ENCODE peak calls at places on chromosomes 4 and X, in ten cellular contexts. N, C, F, Q, H, S, G, B, O and R are unnamed samples.

GRCh38 chr4:25310066-25310824 is 2.3 kb upstream of the ZCCHC4 start:
- DNase-seq in N (no peak), C (no peak), F (no peak), Q (no peak), H (no peak), S (no peak), G (no peak), B (no peak), O (no peak), R (no peak)

GRCh38 chr4:37590016-37590415 is 96.2 kb downstream of the RELL1 start:
- DNase-seq in N (no peak), C (no peak), F (no peak), Q (no peak), H (no peak), S (no peak), G (no peak), B (no peak), O (no peak), R (no peak)

GRCh38 chrX:23317799-23318724 is 16.6 kb upstream of the PTCHD1 start:
- DNase-seq in N (no peak), C (peak; percentile 19), F (no peak), Q (peak; percentile 25), H (no peak), S (no peak), G (no peak), B (peak; percentile 51), O (peak; percentile 80), R (no peak)

GRCh38 chr4:37816719-37817118 is 9.8 kb upstream of the PGM2 start:
- DNase-seq in N (no peak), C (no peak), F (no peak), Q (no peak), H (no peak), S (no peak), G (no peak), B (no peak), O (no peak), R (no peak)

GRCh38 chrX:132622130-132622529 is 133.3 kb upstream of the MBNL3 start:
- DNase-seq in N (no peak), C (no peak), F (no peak), Q (peak; percentile 30), H (no peak), S (no peak), G (no peak), B (peak; percentile 57), O (no peak), R (no peak)

GRCh38 chr4:25816591-25817058 is 46.2 kb downstream of the SEL1L3 start:
- DNase-seq in N (no peak), C (no peak), F (no peak), Q (no peak), H (no peak), S (no peak), G (no peak), B (no peak), O (no peak), R (no peak)

GRCh38 chrX:39764441-39764914 is 333.3 kb downstream of the BCOR start:
- DNase-seq in N (no peak), C (no peak), F (no peak), Q (no peak), H (no peak), S (no peak), G (no peak), B (no peak), O (no peak), R (no peak)

GRCh38 chrX:39854772-39855747 is 242.7 kb downstream of the BCOR start:
- DNase-seq in N (no peak), C (no peak), F (no peak), Q (peak; percentile 69), H (no peak), S (peak; percentile 72), G (no peak), B (no peak), O (no peak), R (no peak)

GRCh38 chr4:7759221-7759620 is 180.4 kb downstream of the AFAP1 start:
- DNase-seq in N (peak; percentile 3), C (no peak), F (no peak), Q (peak; percentile 60), H (no peak), S (peak; percentile 54), G (no peak), B (peak; percentile 80), O (no peak), R (peak; percentile 63)

GRCh38 chr4:118360101-118360500 is 7.3 kb upstream of the PRSS12 start:
- DNase-seq in N (no peak), C (no peak), F (no peak), Q (no peak), H (no peak), S (no peak), G (no peak), B (no peak), O (no peak), R (no peak)

GRCh38 chrX:41828821-41829220 is 94.5 kb downstream of the CASK start:
- DNase-seq in N (no peak), C (no peak), F (no peak), Q (no peak), H (no peak), S (no peak), G (no peak), B (no peak), O (no peak), R (no peak)

GRCh38 chrX:72094894-72095293 is 36.8 kb downstream of the RTL5 start:
- DNase-seq in N (no peak), C (peak; percentile 55), F (no peak), Q (no peak), H (peak; percentile 52), S (peak; percentile 77), G (peak; percentile 62), B (no peak), O (no peak), R (peak; percentile 61)

GRCh38 chrX:40573763-40574162 is 7.0 kb upstream of the ATP6AP2 start:
- DNase-seq in N (no peak), C (no peak), F (no peak), Q (no peak), H (no peak), S (peak; percentile 12), G (no peak), B (peak; percentile 30), O (peak; percentile 43), R (no peak)

GRCh38 chrX:47831788-47832187 is 4.9 kb upstream of the ZNF81 start:
- DNase-seq in N (peak; percentile 35), C (peak; percentile 48), F (no peak), Q (peak; percentile 39), H (peak; percentile 18), S (peak; percentile 30), G (no peak), B (peak; percentile 55), O (peak; percentile 58), R (peak; percentile 54)

GRCh38 chr4:188986271-188986689 is 847.0 kb downstream of the TRIML1 start:
- DNase-seq in N (no peak), C (no peak), F (no peak), Q (no peak), H (no peak), S (no peak), G (no peak), B (peak; percentile 44), O (no peak), R (no peak)

GRCh38 chr4:7134737-7135388 is 57.5 kb upstream of the SORCS2 start:
- DNase-seq in N (no peak), C (peak; percentile 45), F (peak; percentile 81), Q (no peak), H (peak; percentile 55), S (no peak), G (peak; percentile 84), B (peak; percentile 30), O (no peak), R (no peak)

GRCh38 chrX:21374994-21375794 is 976 bp downstream of the CNKSR2 start:
- DNase-seq in N (no peak), C (peak; percentile 16), F (no peak), Q (no peak), H (no peak), S (no peak), G (no peak), B (no peak), O (peak; percentile 31), R (peak; percentile 32)

GRCh38 chr4:74805601-74806000 is 11.3 kb upstream of the BTC start:
- DNase-seq in N (no peak), C (no peak), F (no peak), Q (no peak), H (no peak), S (no peak), G (no peak), B (peak; percentile 10), O (no peak), R (no peak)

GRCh38 chrX:15098505-15098904 is 171.4 kb downstream of the ASB9 start:
- DNase-seq in N (no peak), C (no peak), F (no peak), Q (no peak), H (no peak), S (no peak), G (no peak), B (no peak), O (no peak), R (no peak)

GRCh38 chr4:19187104-19187503 is 1064.6 kb upstream of the SLIT2 start:
- DNase-seq in N (no peak), C (no peak), F (no peak), Q (no peak), H (no peak), S (no peak), G (no peak), B (no peak), O (no peak), R (no peak)
- H3K9me3 ChIP-seq in N (no peaks in the 10 kb centered on the region), C (no peaks in the 10 kb centered on the region), F (no peaks in the 10 kb centered on the region), Q (no peaks in the 10 kb centered on the region), H (no peaks in the 10 kb centered on the region), S (no peaks in the 10 kb centered on the region), G (no peaks in the 10 kb centered on the region), B (no peaks in the 10 kb centered on the region), O (no peaks in the 10 kb centered on the region), R (no peaks in the 10 kb centered on the region)

GRCh38 chrX:37817579-37817978 is 29.8 kb downstream of the DYNLT3 start:
- DNase-seq in N (no peak), C (no peak), F (no peak), Q (no peak), H (no peak), S (no peak), G (no peak), B (no peak), O (no peak), R (no peak)
- H3K4me1 ChIP-seq in N (no peaks in the 10 kb centered on the region), C (no peaks in the 10 kb centered on the region), F (no peaks in the 10 kb centered on the region), Q (no peaks in the 10 kb centered on the region), H (no peaks in the 10 kb centered on the region), S (no peaks in the 10 kb centered on the region), G (no peaks in the 10 kb centered on the region), B (no peaks in the 10 kb centered on the region), O (no peaks in the 10 kb centered on the region), R (no peaks in the 10 kb centered on the region)

GRCh38 chr4:153169811-153170210 is 34.4 kb upstream of the TRIM2 start:
- DNase-seq in N (no peak), C (no peak), F (no peak), Q (no peak), H (no peak), S (no peak), G (no peak), B (no peak), O (no peak), R (no peak)
- H3K27ac ChIP-seq in N (no peak overlapping the region), C (no peak overlapping the region), F (no peak overlapping the region), Q (no peak overlapping the region), H (no peak overlapping the region), S (no peak overlapping the region), G (no peak overlapping the region), B (no peak overlapping the region), O (no peak overlapping the region), R (no peak overlapping the region)

DNA sequence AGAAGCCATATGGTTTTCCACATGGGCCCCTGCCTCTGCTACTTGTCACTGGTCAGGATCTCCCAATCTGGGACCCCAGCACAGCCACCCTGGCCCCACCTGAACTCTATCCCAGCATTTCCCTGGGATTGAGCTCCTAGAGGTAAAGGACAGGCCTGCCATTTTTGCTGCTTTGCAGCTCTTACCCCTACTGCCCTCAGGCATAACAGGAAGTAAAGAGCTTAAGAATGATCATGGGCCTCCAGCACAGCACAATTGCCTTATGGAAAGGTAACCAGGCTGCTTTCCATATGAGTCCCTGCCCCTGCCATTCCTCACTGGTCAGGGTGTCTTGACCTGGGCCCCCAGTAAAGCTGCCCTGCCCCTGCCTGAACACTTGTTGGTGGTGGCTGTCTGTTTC is 254.9 kb upstream of the ZCCHC13 start:
- DNase-seq in N (no peak), C (no peak), F (no peak), Q (no peak), H (no peak), S (no peak), G (no peak), B (no peak), O (no peak), R (no peak)
- H3K9me3 ChIP-seq in N (no peaks in the 10 kb centered on the region), C (no peaks in the 10 kb centered on the region), F (peaks cover 16% of the 10 kb centered on the region), Q (no peaks in the 10 kb centered on the region), H (peaks cover 15% of the 10 kb centered on the region), S (no peaks in the 10 kb centered on the region), G (peaks cover 7% of the 10 kb centered on the region), B (no peaks in the 10 kb centered on the region), O (no peaks in the 10 kb centered on the region), R (no peaks in the 10 kb centered on the region)